ENCODE peak calls at places on chromosomes 1 and 21, in eight cellular contexts. One of them, this sample, is unnamed. For H3K4me1, the result is how much of the 10 kb centered on the place peaks cover.

GRCh38 chr1:167687919-167688519 is 33.8 kb upstream of the MPZL1 start:
- DNase-seq in psoas muscle: no peak
- DNase-seq in K562: peak
- DNase-seq in CD8-positive, alpha-beta memory T cell: peak
- DNase-seq in aorta: no peak
- DNase-seq in iPS DF 6.9: peak
- DNase-seq in body of pancreas: peak
- DNase-seq in fibroblast of lung: peak
- DNase-seq in this sample: peak

GRCh38 chr1:107661142-107661541 is 303.8 kb downstream of the VAV3 start:
- DNase-seq in iPS DF 6.9: no peak
- DNase-seq in aorta: no peak
- DNase-seq in CD8-positive, alpha-beta memory T cell: no peak
- DNase-seq in K562: no peak
- DNase-seq in body of pancreas: no peak
- DNase-seq in psoas muscle: no peak
- DNase-seq in fibroblast of lung: no peak
- DNase-seq in this sample: no peak

GRCh38 chr1:231493421-231494185 is 34.9 kb upstream of the TSNAX start:
- DNase-seq in aorta: no peak
- DNase-seq in iPS DF 6.9: no peak
- DNase-seq in fibroblast of lung: peak
- DNase-seq in psoas muscle: no peak
- DNase-seq in K562: no peak
- DNase-seq in body of pancreas: no peak
- DNase-seq in CD8-positive, alpha-beta memory T cell: no peak
- DNase-seq in this sample: no peak

GRCh38 chr21:44292812-44293195 is 7.0 kb upstream of the PFKL start:
- DNase-seq in psoas muscle: peak
- DNase-seq in fibroblast of lung: no peak
- DNase-seq in aorta: no peak
- DNase-seq in body of pancreas: no peak
- DNase-seq in K562: no peak
- DNase-seq in CD8-positive, alpha-beta memory T cell: peak
- DNase-seq in iPS DF 6.9: no peak
- DNase-seq in this sample: no peak

GRCh38 chr1:206608108-206608698 is 4.1 kb downstream of the EIF2D start:
- DNase-seq in iPS DF 6.9: no peak
- DNase-seq in body of pancreas: peak
- DNase-seq in fibroblast of lung: peak
- DNase-seq in CD8-positive, alpha-beta memory T cell: peak
- DNase-seq in aorta: no peak
- DNase-seq in K562: peak
- DNase-seq in psoas muscle: no peak
- DNase-seq in this sample: peak

GRCh38 chr1:159826436-159827101 is at the start of gene SLAMF8:
- DNase-seq in psoas muscle: peak
- DNase-seq in body of pancreas: no peak
- DNase-seq in K562: no peak
- DNase-seq in fibroblast of lung: no peak
- DNase-seq in iPS DF 6.9: no peak
- DNase-seq in CD8-positive, alpha-beta memory T cell: peak
- DNase-seq in aorta: no peak
- DNase-seq in this sample: peak

GRCh38 chr1:4584471-4584870 is 69.9 kb upstream of the AJAP1 start:
- DNase-seq in fibroblast of lung: no peak
- DNase-seq in body of pancreas: no peak
- DNase-seq in K562: no peak
- DNase-seq in CD8-positive, alpha-beta memory T cell: no peak
- DNase-seq in iPS DF 6.9: no peak
- DNase-seq in psoas muscle: no peak
- DNase-seq in aorta: no peak
- DNase-seq in this sample: no peak

GRCh38 chr1:66311628-66312027 is 222.3 kb upstream of the SGIP1 start:
- DNase-seq in psoas muscle: no peak
- DNase-seq in fibroblast of lung: no peak
- DNase-seq in K562: no peak
- DNase-seq in CD8-positive, alpha-beta memory T cell: no peak
- DNase-seq in iPS DF 6.9: no peak
- DNase-seq in body of pancreas: no peak
- DNase-seq in aorta: no peak
- DNase-seq in this sample: no peak

GRCh38 chr1:146034976-146035469 is 13.5 kb upstream of the HJV start:
- DNase-seq in CD8-positive, alpha-beta memory T cell: no peak
- DNase-seq in psoas muscle: no peak
- DNase-seq in body of pancreas: peak
- DNase-seq in iPS DF 6.9: no peak
- DNase-seq in K562: no peak
- DNase-seq in fibroblast of lung: no peak
- DNase-seq in aorta: no peak
- DNase-seq in this sample: no peak

GRCh38 chr1:220331318-220331717 is 59.1 kb upstream of the RAB3GAP2 start:
- DNase-seq in iPS DF 6.9: no peak
- DNase-seq in fibroblast of lung: no peak
- DNase-seq in psoas muscle: no peak
- DNase-seq in body of pancreas: no peak
- DNase-seq in CD8-positive, alpha-beta memory T cell: no peak
- DNase-seq in K562: no peak
- DNase-seq in aorta: no peak
- DNase-seq in this sample: no peak

GRCh38 chr1:20187103-20187812 is 940 bp upstream of the PLA2G2C start:
- DNase-seq in K562: peak
- DNase-seq in iPS DF 6.9: no peak
- DNase-seq in psoas muscle: no peak
- DNase-seq in CD8-positive, alpha-beta memory T cell: no peak
- DNase-seq in fibroblast of lung: no peak
- DNase-seq in body of pancreas: peak
- DNase-seq in aorta: no peak
- DNase-seq in this sample: peak

GRCh38 chr1:178168535-178168934 is 74.6 kb downstream of the RASAL2 start:
- DNase-seq in aorta: no peak
- DNase-seq in fibroblast of lung: peak
- DNase-seq in CD8-positive, alpha-beta memory T cell: no peak
- DNase-seq in iPS DF 6.9: no peak
- DNase-seq in body of pancreas: no peak
- DNase-seq in psoas muscle: no peak
- DNase-seq in K562: no peak
- DNase-seq in this sample: no peak

GRCh38 chr1:152047954-152048640 is 11.3 kb upstream of the S100A11 start:
- DNase-seq in CD8-positive, alpha-beta memory T cell: peak
- DNase-seq in body of pancreas: peak
- DNase-seq in K562: peak
- DNase-seq in iPS DF 6.9: no peak
- DNase-seq in psoas muscle: peak
- DNase-seq in fibroblast of lung: peak
- DNase-seq in aorta: peak
- DNase-seq in this sample: peak
- H3K4me3 ChIP-seq in CD8-positive, alpha-beta memory T cell: peak
- H3K4me3 ChIP-seq in body of pancreas: no peak
- H3K4me3 ChIP-seq in K562: peak
- H3K4me3 ChIP-seq in iPS DF 6.9: peak
- H3K4me3 ChIP-seq in psoas muscle: peak
- H3K4me3 ChIP-seq in fibroblast of lung: peak
- H3K4me3 ChIP-seq in aorta: no peak
- H3K4me3 ChIP-seq in this sample: peak

GRCh38 chr1:207824691-207825090 is 72.8 kb downstream of the CD46 start:
- DNase-seq in fibroblast of lung: peak
- DNase-seq in iPS DF 6.9: no peak
- DNase-seq in aorta: no peak
- DNase-seq in CD8-positive, alpha-beta memory T cell: no peak
- DNase-seq in K562: no peak
- DNase-seq in psoas muscle: peak
- DNase-seq in body of pancreas: no peak
- DNase-seq in this sample: no peak
- H3K4me1 ChIP-seq in fibroblast of lung: under half
- H3K4me1 ChIP-seq in iPS DF 6.9: under half
- H3K4me1 ChIP-seq in aorta: under half
- H3K4me1 ChIP-seq in CD8-positive, alpha-beta memory T cell: half or more
- H3K4me1 ChIP-seq in K562: half or more
- H3K4me1 ChIP-seq in psoas muscle: half or more
- H3K4me1 ChIP-seq in body of pancreas: half or more
- H3K4me1 ChIP-seq in this sample: half or more

GRCh38 chr1:112716133-112716720 is 1.1 kb upstream of the PPM1J start:
- DNase-seq in iPS DF 6.9: peak
- DNase-seq in CD8-positive, alpha-beta memory T cell: peak
- DNase-seq in K562: peak
- DNase-seq in aorta: peak
- DNase-seq in psoas muscle: peak
- DNase-seq in fibroblast of lung: peak
- DNase-seq in body of pancreas: peak
- DNase-seq in this sample: peak
- H3K27ac ChIP-seq in iPS DF 6.9: no peak
- H3K27ac ChIP-seq in CD8-positive, alpha-beta memory T cell: peak
- H3K27ac ChIP-seq in K562: no peak
- H3K27ac ChIP-seq in aorta: no peak
- H3K27ac ChIP-seq in psoas muscle: peak
- H3K27ac ChIP-seq in fibroblast of lung: no peak
- H3K27ac ChIP-seq in body of pancreas: peak
- H3K27ac ChIP-seq in this sample: peak

DNA sequence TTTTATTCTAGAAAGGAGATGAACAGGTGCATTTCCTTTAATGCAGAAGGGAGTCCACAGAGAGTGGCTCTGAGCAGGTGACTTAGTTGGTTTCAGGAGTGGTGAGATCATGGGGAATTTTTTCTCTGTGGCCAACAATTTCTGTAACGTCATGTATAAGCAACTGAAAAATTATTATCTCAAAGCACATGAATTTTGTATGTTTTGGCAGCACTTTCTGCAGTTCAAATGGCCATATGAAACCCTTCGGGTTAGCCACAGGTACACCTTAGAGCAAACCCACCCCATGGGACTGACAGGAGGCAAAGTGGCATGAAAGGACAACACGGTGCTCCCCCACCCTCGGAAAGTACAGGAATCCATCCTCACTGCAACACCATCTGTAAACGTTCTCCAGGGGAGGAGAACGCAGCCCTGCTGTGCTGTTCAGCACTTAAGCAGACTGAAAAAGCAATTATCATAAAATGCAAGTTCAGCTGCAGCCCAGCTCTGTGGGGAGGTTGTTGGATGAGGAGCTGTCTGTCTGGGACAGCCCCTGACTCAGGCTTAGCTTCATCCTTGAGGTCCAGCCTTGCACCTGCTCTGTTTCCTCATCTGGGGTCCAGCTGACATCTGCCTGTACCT is 55.8 kb upstream of the CLDN14 start:
- DNase-seq in psoas muscle: no peak
- DNase-seq in aorta: no peak
- DNase-seq in CD8-positive, alpha-beta memory T cell: no peak
- DNase-seq in K562: no peak
- DNase-seq in fibroblast of lung: no peak
- DNase-seq in iPS DF 6.9: no peak
- DNase-seq in body of pancreas: no peak
- DNase-seq in this sample: no peak
- H3K4me3 ChIP-seq in psoas muscle: no peak
- H3K4me3 ChIP-seq in aorta: no peak
- H3K4me3 ChIP-seq in CD8-positive, alpha-beta memory T cell: no peak
- H3K4me3 ChIP-seq in K562: no peak
- H3K4me3 ChIP-seq in fibroblast of lung: no peak
- H3K4me3 ChIP-seq in iPS DF 6.9: no peak
- H3K4me3 ChIP-seq in body of pancreas: no peak
- H3K4me3 ChIP-seq in this sample: no peak

GRCh38 chr1:63599799-63600198 is 6.6 kb downstream of the PGM1 start:
- DNase-seq in K562: no peak
- DNase-seq in iPS DF 6.9: no peak
- DNase-seq in aorta: no peak
- DNase-seq in body of pancreas: no peak
- DNase-seq in fibroblast of lung: no peak
- DNase-seq in psoas muscle: no peak
- DNase-seq in CD8-positive, alpha-beta memory T cell: no peak
- DNase-seq in this sample: no peak

GRCh38 chr1:63600248-63600647 is 7.0 kb downstream of the PGM1 start:
- DNase-seq in fibroblast of lung: no peak
- DNase-seq in K562: no peak
- DNase-seq in aorta: no peak
- DNase-seq in body of pancreas: no peak
- DNase-seq in iPS DF 6.9: no peak
- DNase-seq in psoas muscle: no peak
- DNase-seq in CD8-positive, alpha-beta memory T cell: no peak
- DNase-seq in this sample: no peak

GRCh38 chr1:63601463-63601862 is 8.3 kb downstream of the PGM1 start:
- DNase-seq in iPS DF 6.9: no peak
- DNase-seq in body of pancreas: no peak
- DNase-seq in CD8-positive, alpha-beta memory T cell: no peak
- DNase-seq in K562: no peak
- DNase-seq in psoas muscle: no peak
- DNase-seq in fibroblast of lung: no peak
- DNase-seq in aorta: no peak
- DNase-seq in this sample: no peak

GRCh38 chr1:63601912-63602311 is 8.7 kb downstream of the PGM1 start:
- DNase-seq in fibroblast of lung: no peak
- DNase-seq in aorta: no peak
- DNase-seq in CD8-positive, alpha-beta memory T cell: no peak
- DNase-seq in K562: no peak
- DNase-seq in psoas muscle: no peak
- DNase-seq in iPS DF 6.9: no peak
- DNase-seq in body of pancreas: no peak
- DNase-seq in this sample: no peak

GRCh38 chr1:63601061-63601460 is 7.8 kb downstream of the PGM1 start:
- DNase-seq in CD8-positive, alpha-beta memory T cell: no peak
- DNase-seq in fibroblast of lung: no peak
- DNase-seq in aorta: no peak
- DNase-seq in iPS DF 6.9: no peak
- DNase-seq in psoas muscle: no peak
- DNase-seq in K562: no peak
- DNase-seq in body of pancreas: no peak
- DNase-seq in this sample: no peak
- H3K4me1 ChIP-seq in CD8-positive, alpha-beta memory T cell: under half
- H3K4me1 ChIP-seq in fibroblast of lung: under half
- H3K4me1 ChIP-seq in aorta: under half
- H3K4me1 ChIP-seq in iPS DF 6.9: under half
- H3K4me1 ChIP-seq in psoas muscle: half or more
- H3K4me1 ChIP-seq in K562: under half
- H3K4me1 ChIP-seq in body of pancreas: under half
- H3K4me1 ChIP-seq in this sample: under half

GRCh38 chr1:179877586-179878265 is at the start of gene TOR1AIP2:
- DNase-seq in fibroblast of lung: peak
- DNase-seq in psoas muscle: peak
- DNase-seq in K562: peak
- DNase-seq in body of pancreas: peak
- DNase-seq in aorta: peak
- DNase-seq in iPS DF 6.9: peak
- DNase-seq in CD8-positive, alpha-beta memory T cell: peak
- DNase-seq in this sample: peak
- H3K27ac ChIP-seq in fibroblast of lung: peak
- H3K27ac ChIP-seq in psoas muscle: peak
- H3K27ac ChIP-seq in K562: peak
- H3K27ac ChIP-seq in body of pancreas: peak
- H3K27ac ChIP-seq in aorta: no peak
- H3K27ac ChIP-seq in iPS DF 6.9: no peak
- H3K27ac ChIP-seq in CD8-positive, alpha-beta memory T cell: peak
- H3K27ac ChIP-seq in this sample: peak